ENCODE peak calls at places on chromosomes 11 and 22, in ten cellular contexts. P, D, M, I, J, C, X, Z, S and E are unnamed samples.
A peak's percentile ranks its signal among the peaks of the same experiment; 100 is the strongest.

GRCh38 chr11:33867996-33868645 is 23.8 kb downstream of the LMO2 start:
- DNase-seq in Z (no peak), P (no peak), J (no peak), M (no peak), C (no peak), I (no peak), D (no peak), X (no peak), S (no peak), E (no peak)

GRCh38 chr22:17121235-17122195 is at the start of gene TMEM121B:
- DNase-seq in S (no peak), I (no peak), C (peak; percentile 89), D (peak; percentile 76), X (peak; percentile 92), M (no peak), J (peak; percentile 58), Z (no peak), P (no peak), E (peak; percentile 49)

GRCh38 chr22:49140921-49141680 is 686.6 kb downstream of the BRD1 start:
- DNase-seq in D (no peak), X (no peak), S (no peak), P (no peak), M (no peak), I (no peak), J (no peak), C (no peak), Z (no peak), E (no peak)

GRCh38 chr22:32870474-32870873 is 69.0 kb downstream of the TIMP3 start:
- DNase-seq in C (no peak), I (no peak), J (no peak), P (no peak), X (no peak), S (no peak), D (no peak), Z (no peak), M (no peak), E (no peak)

GRCh38 chr11:65262381-65262680 is 569 bp downstream of the POLA2 start:
- DNase-seq in X (no peak), D (no peak), C (no peak), M (no peak), J (peak; percentile 63), S (peak; percentile 16), Z (no peak), P (no peak), I (no peak), E (peak; percentile 34)

GRCh38 chr22:23529166-23530103 is 50.7 kb downstream of the IGLL1 start:
- DNase-seq in P (no peak), Z (no peak), D (peak; percentile 55), C (no peak), X (no peak), S (no peak), J (no peak), M (no peak), I (no peak), E (peak; percentile 51)

GRCh38 chr11:108511851-108512474 is 13.8 kb upstream of the POGLUT3 start:
- DNase-seq in X (no peak), Z (no peak), J (no peak), P (no peak), I (peak; percentile 90), C (no peak), S (no peak), D (no peak), M (no peak), E (no peak)

GRCh38 chr22:38316340-38317236 is 645 bp downstream of the CSNK1E start:
- DNase-seq in Z (no peak), X (peak; percentile 55), M (peak; percentile 85), S (peak; percentile 49), I (no peak), P (peak; percentile 52), D (peak; percentile 87), J (peak; percentile 54), C (peak; percentile 20), E (peak; percentile 90)

GRCh38 chr11:2156416-2157182 is 4.4 kb downstream of the INS start:
- DNase-seq in P (peak; percentile 67), J (peak; percentile 72), X (peak; percentile 85), C (no peak), M (peak; percentile 82), I (peak; percentile 26), S (no peak), D (no peak), Z (no peak), E (peak; percentile 77)

GRCh38 chr11:72493426-72494108 is 59.2 kb upstream of the CLPB start:
- DNase-seq in X (no peak), D (no peak), S (no peak), P (no peak), I (no peak), J (no peak), C (no peak), Z (no peak), M (no peak), E (no peak)

GRCh38 chr22:45237065-45237990 is 3.4 kb downstream of the KIAA0930 start:
- DNase-seq in C (no peak), P (no peak), J (no peak), M (no peak), X (no peak), D (no peak), I (peak; percentile 3), S (no peak), Z (no peak), E (no peak)

GRCh38 chr11:78147807-78148206 is 8.4 kb upstream of the ALG8 start:
- DNase-seq in D (no peak), P (no peak), S (no peak), C (no peak), M (no peak), X (no peak), I (no peak), J (no peak), Z (no peak), E (no peak)

GRCh38 chr11:18726040-18726439 is at the start of gene IGSF22:
- DNase-seq in Z (no peak), P (no peak), M (no peak), D (no peak), I (no peak), J (no peak), S (no peak), X (no peak), C (no peak), E (no peak)

GRCh38 chr11:66476841-66477251 is 3.4 kb upstream of the DPP3 start:
- DNase-seq in S (no peak), Z (no peak), X (peak; percentile 42), M (no peak), J (no peak), C (no peak), I (no peak), D (no peak), P (no peak), E (no peak)

GRCh38 chr22:28943501-28943879 is 60.1 kb downstream of the ZNRF3 start:
- DNase-seq in J (no peak), C (no peak), Z (no peak), I (no peak), X (no peak), M (no peak), S (no peak), P (no peak), D (no peak), E (no peak)

GRCh38 chr22:46209262-46209661 is 40.8 kb downstream of the CDPF1 start:
- DNase-seq in X (no peak), J (no peak), S (no peak), Z (no peak), M (no peak), D (no peak), P (no peak), I (no peak), C (no peak), E (no peak)

GRCh38 chr11:79414644-79415317 is 26.0 kb downstream of the TENM4 start:
- DNase-seq in Z (no peak), P (no peak), I (peak; percentile 79), M (no peak), S (no peak), X (no peak), D (no peak), J (no peak), C (no peak), E (no peak)

GRCh38 chr11:17389205-17389956 is 922 bp upstream of the KCNJ11 start:
- DNase-seq in P (peak; percentile 74), C (peak; percentile 90), J (peak; percentile 84), X (peak; percentile 90), I (no peak), M (peak; percentile 94), D (peak; percentile 80), Z (peak; percentile 55), S (peak; percentile 67), E (peak; percentile 55)

GRCh38 chr11:93330446-93330984 is at the start of gene DEUP1:
- DNase-seq in S (no peak), J (peak; percentile 39), P (peak; percentile 24), I (no peak), C (peak; percentile 75), D (peak; percentile 56), Z (no peak), X (no peak), M (peak; percentile 61), E (peak; percentile 64)

GRCh38 chr11:77542296-77542695 is 47.5 kb upstream of the AQP11 start:
- DNase-seq in I (no peak), X (no peak), P (no peak), Z (no peak), J (no peak), M (no peak), D (no peak), C (no peak), S (no peak), E (no peak)

GRCh38 chr22:19522190-19522880 is 1.9 kb downstream of the CLDN5 start:
- DNase-seq in M (peak; percentile 53), C (peak; percentile 19), D (no peak), P (no peak), J (no peak), X (no peak), S (no peak), Z (no peak), I (no peak), E (no peak)

GRCh38 chr11:119671561-119672015 is 57.4 kb downstream of the NECTIN1 start:
- DNase-seq in X (no peak), P (no peak), S (no peak), D (no peak), I (no peak), C (no peak), J (no peak), M (no peak), Z (no peak), E (no peak)

GRCh38 chr11:76693791-76694190 is 23.2 kb upstream of the LRRC32 start:
- DNase-seq in Z (no peak), M (no peak), C (no peak), S (no peak), X (no peak), P (no peak), D (no peak), J (no peak), I (no peak), E (no peak)

GRCh38 chr22:39233736-39234120 is 11.1 kb downstream of the PDGFB start:
- DNase-seq in D (no peak), C (no peak), M (no peak), P (no peak), X (no peak), Z (no peak), I (no peak), S (no peak), J (no peak), E (no peak)

GRCh38 chr22:46049726-46050450 is 72.9 kb upstream of the WNT7B start:
- DNase-seq in S (no peak), C (no peak), J (no peak), M (peak; percentile 36), P (no peak), D (peak; percentile 64), I (no peak), X (no peak), Z (no peak), E (peak; percentile 59)

GRCh38 chr11:127640822-127641485 is 640.4 kb upstream of the KIRREL3 start:
- DNase-seq in X (no peak), J (no peak), P (no peak), S (no peak), I (no peak), C (no peak), Z (no peak), M (no peak), D (no peak), E (no peak)

GRCh38 chr22:41380993-41381328 is 781 bp upstream of the TEF start:
- DNase-seq in D (peak; percentile 96), S (no peak), C (no peak), I (peak; percentile 77), Z (no peak), M (no peak), P (no peak), J (no peak), X (no peak), E (peak; percentile 88)

GRCh38 chr22:32600184-32600583 is 125.6 kb downstream of the FBXO7 start:
- DNase-seq in X (no peak), I (no peak), C (no peak), Z (no peak), M (no peak), S (no peak), D (no peak), J (no peak), P (no peak), E (no peak)